ENCODE peak calls at places on chromosomes 7 and 10, in six cellular contexts. Z is K562, E is GM12878, J is A549, Q is HepG2, F is IMR-90. A is an unnamed sample.

GRCh38 chr10:133133471-133134231 is 26.4 kb upstream of the KNDC1 start:
- DNase-seq in E (no peak), F (no peak), J (no peak), Q (no peak), Z (no peak), A (peak)

GRCh38 chr10:129694184-129694583 is 227.1 kb downstream of the MGMT start:
- DNase-seq in E (no peak), J (no peak), Q (no peak), F (no peak), Z (no peak), A (no peak)

GRCh38 chr10:123294886-123295285 is 140.7 kb downstream of the BUB3 start:
- DNase-seq in Z (no peak), E (no peak), F (no peak), J (no peak), Q (no peak), A (no peak)

GRCh38 chr7:23658831-23659427 is 21.1 kb upstream of the FAM221A start:
- DNase-seq in E (no peak), F (no peak), Z (no peak), Q (no peak), J (no peak), A (no peak)

GRCh38 chr7:30936650-30937245 is 25.1 kb downstream of the AQP1 start:
- DNase-seq in Q (no peak), J (no peak), Z (no peak), E (no peak), F (no peak), A (peak)

GRCh38 chr7:13778967-13779366 is 210.5 kb downstream of the ETV1 start:
- DNase-seq in E (no peak), Z (no peak), J (no peak), Q (no peak), F (peak), A (no peak)

GRCh38 chr7:101871351-101871750 is 53.9 kb downstream of the CUX1 start:
- DNase-seq in J (no peak), Q (no peak), F (no peak), E (no peak), Z (no peak), A (no peak)

GRCh38 chr10:70587045-70587658 is 15.4 kb downstream of the PRF1 start:
- DNase-seq in Z (no peak), J (no peak), Q (no peak), F (no peak), E (peak), A (no peak)

GRCh38 chr10:70592746-70593512 is 9.6 kb downstream of the PRF1 start:
- DNase-seq in Z (no peak), E (no peak), J (no peak), Q (no peak), F (no peak), A (no peak)

GRCh38 chr10:132487241-132488135 is 50.1 kb upstream of the INPP5A start:
- DNase-seq in F (no peak), J (no peak), E (no peak), Z (no peak), Q (no peak), A (no peak)

GRCh38 chr7:132618956-132619305 is 42.7 kb upstream of the PLXNA4 start:
- DNase-seq in Q (no peak), J (no peak), F (peak), E (no peak), Z (no peak), A (no peak)

GRCh38 chr10:119725550-119726290 is at the start of gene INPP5F:
- DNase-seq in F (peak), Q (peak), J (peak), Z (peak), E (peak), A (peak)

GRCh38 chr10:69383485-69384089 is 33.1 kb downstream of the TACR2 start:
- DNase-seq in E (no peak), Z (no peak), J (no peak), Q (peak), F (peak), A (no peak)

GRCh38 chr10:122725006-122725405 is 25.4 kb upstream of the C10orf120 start:
- DNase-seq in F (no peak), J (no peak), E (no peak), Z (no peak), Q (no peak), A (no peak)

GRCh38 chr7:139561-140243 is 52.7 kb upstream of the FAM20C start:
- DNase-seq in F (no peak), E (no peak), Q (no peak), J (no peak), Z (no peak), A (no peak)

GRCh38 chr10:59358576-59358975 is 3.8 kb downstream of the FAM13C start:
- DNase-seq in Z (no peak), Q (no peak), J (no peak), F (no peak), E (no peak), A (no peak)

GRCh38 chr7:150738092-150739044 is 1.1 kb downstream of the GIMAP5 start:
- DNase-seq in Z (no peak), F (no peak), E (no peak), J (no peak), Q (no peak), A (no peak)

GRCh38 chr10:83248232-83248631 is 891.1 kb upstream of the GHITM start:
- DNase-seq in Q (no peak), Z (no peak), J (no peak), F (no peak), E (no peak), A (no peak)

GRCh38 chr10:103792547-103792946 is 62.8 kb downstream of the SH3PXD2A start:
- DNase-seq in J (no peak), Z (no peak), F (peak), E (no peak), Q (no peak), A (no peak)

GRCh38 chr10:79353726-79354125 is 6.5 kb downstream of the PPIF start:
- DNase-seq in F (no peak), E (no peak), Q (no peak), J (no peak), Z (no peak), A (no peak)

GRCh38 chr10:103040424-103040823 is 122.3 kb downstream of the CNNM2 start:
- DNase-seq in Q (no peak), E (no peak), Z (peak), F (peak), J (no peak), A (no peak)

GRCh38 chr10:101073631-101074030 is 11.8 kb downstream of the KAZALD1 start:
- DNase-seq in Q (no peak), J (no peak), F (no peak), Z (no peak), E (no peak), A (no peak)

GRCh38 chr10:110068780-110069179 is 61.0 kb downstream of the ADD3 start:
- DNase-seq in Q (no peak), E (no peak), J (no peak), F (no peak), Z (no peak), A (no peak)

GRCh38 chr7:149598721-149599308 is 101.2 kb upstream of the ZNF746 start:
- DNase-seq in E (no peak), J (peak), F (peak), Z (peak), Q (peak), A (peak)

GRCh38 chr7:113963356-113963755 is 44.5 kb upstream of the PPP1R3A start:
- DNase-seq in E (no peak), F (no peak), J (no peak), Q (no peak), Z (no peak), A (no peak)

GRCh38 chr10:78914502-78915330 is 154.1 kb upstream of the ZMIZ1 start:
- DNase-seq in J (no peak), F (no peak), Q (no peak), Z (no peak), E (peak), A (no peak)

GRCh38 chr10:130867446-130868194 is 443.9 kb downstream of the TCERG1L start:
- DNase-seq in E (no peak), F (no peak), Q (no peak), Z (no peak), J (no peak), A (no peak)

GRCh38 chr10:102837230-102837721 is at the start of gene CYP17A1:
- DNase-seq in E (no peak), Q (no peak), F (no peak), Z (peak), J (no peak), A (no peak)

DNA sequence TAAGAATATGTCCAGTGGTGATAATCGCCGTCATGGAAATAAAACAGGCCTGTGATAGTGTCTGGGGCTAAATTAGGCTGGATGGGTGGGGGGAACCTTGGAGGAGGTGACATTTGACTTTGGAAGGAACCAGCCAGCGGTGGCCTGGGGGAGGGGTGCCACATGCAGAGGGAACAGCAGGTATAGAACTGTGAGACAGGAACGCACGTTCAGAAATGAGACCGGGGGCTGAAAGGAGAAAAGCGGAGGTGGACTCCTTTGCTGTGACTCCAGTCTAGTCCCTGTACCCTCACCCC is 2.6 kb upstream of the CYP26A1 start:
- DNase-seq in F (no peak), Z (peak), E (no peak), J (no peak), Q (no peak), A (peak)
- TF ChIP-seq SMC3 in F (no peak), Z (no peak), E (no peak), J (no peak), Q (no peak), A (no peak)

DNA sequence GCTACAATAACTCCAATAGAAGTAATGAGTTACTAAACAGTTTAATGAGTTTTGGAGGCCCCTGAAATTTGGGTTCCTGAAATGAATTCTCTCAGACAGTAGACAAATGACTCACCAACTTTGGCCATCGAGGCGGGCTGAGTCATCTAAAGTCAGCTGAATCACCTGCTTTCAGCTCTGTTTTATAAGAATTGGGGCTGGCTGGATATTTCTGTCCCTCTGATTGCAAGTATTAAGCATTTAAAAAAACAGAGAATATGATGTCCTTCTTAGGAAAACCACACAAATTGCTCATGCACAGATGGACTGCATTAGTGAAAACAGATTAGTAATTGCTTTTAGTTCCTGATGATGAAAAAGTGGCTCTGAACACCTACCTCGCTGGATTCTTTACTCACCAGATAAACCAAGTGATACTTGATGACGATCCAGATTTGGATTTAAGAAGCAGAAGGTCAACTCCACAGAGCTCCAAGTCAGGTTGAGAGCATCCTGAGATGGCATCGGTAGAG is 59.1 kb downstream of the ZNF365 start:
- DNase-seq in F (peak), Q (no peak), J (peak), E (no peak), Z (peak), A (no peak)
- TF ChIP-seq SMC3 in F (no peak), Q (no peak), J (peak), E (no peak), Z (no peak), A (no peak)

GRCh38 chr10:120946497-120946896 is 95.3 kb downstream of the WDR11 start:
- DNase-seq in Z (no peak), F (no peak), J (no peak), E (no peak), Q (no peak), A (no peak)

GRCh38 chr10:120950103-120950561 is 99.0 kb downstream of the WDR11 start:
- DNase-seq in Q (no peak), E (no peak), Z (no peak), F (peak), J (no peak), A (no peak)

GRCh38 chr10:120951288-120951687 is 100.1 kb downstream of the WDR11 start:
- DNase-seq in Z (no peak), J (no peak), E (no peak), Q (no peak), F (no peak), A (no peak)

GRCh38 chr10:120948889-120949382 is 97.8 kb downstream of the WDR11 start:
- DNase-seq in J (no peak), Z (peak), E (no peak), Q (peak), F (peak), A (peak)

DNA sequence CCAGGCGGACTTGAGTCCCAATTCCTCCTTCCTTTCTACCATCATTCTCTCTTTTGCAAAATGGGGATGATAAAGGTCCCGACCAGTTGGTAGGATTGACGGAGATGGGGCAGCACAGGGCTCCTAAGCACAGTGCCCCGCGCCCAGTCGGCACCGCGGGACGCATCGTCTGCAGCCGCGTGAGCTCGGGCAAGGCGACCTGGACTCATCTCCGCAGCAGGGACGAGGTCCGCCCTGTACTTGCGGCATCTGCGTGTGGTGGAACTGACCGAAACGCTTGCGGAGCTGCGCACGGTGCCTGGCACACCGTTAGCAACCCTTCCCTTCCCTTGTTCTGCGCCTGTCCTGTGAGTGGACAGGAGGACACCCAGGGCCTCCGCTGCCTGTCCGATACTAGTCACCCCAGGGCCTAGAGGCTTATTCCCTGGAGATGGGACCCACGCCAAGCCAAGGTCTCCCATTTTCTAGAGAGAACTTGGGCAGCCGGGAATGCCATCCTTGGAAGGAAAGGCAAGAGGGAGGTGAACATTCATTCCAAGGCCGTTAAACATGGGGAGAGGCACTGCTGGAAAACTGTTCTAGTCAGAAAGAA is 98.4 kb downstream of the WDR11 start:
- DNase-seq in F (no peak), Z (no peak), J (no peak), E (no peak), Q (no peak), A (no peak)
- TF ChIP-seq SMC3 in F (no peak), Z (no peak), J (no peak), E (no peak), Q (no peak), A (no peak)

GRCh38 chr10:49748006-49748405 is 14.1 kb downstream of the OGDHL start:
- DNase-seq in Q (no peak), E (no peak), F (no peak), Z (no peak), J (no peak), A (peak)
- TF ChIP-seq SMC3 in Q (no peak), E (no peak), F (no peak), Z (no peak), J (no peak), A (no peak)

DNA sequence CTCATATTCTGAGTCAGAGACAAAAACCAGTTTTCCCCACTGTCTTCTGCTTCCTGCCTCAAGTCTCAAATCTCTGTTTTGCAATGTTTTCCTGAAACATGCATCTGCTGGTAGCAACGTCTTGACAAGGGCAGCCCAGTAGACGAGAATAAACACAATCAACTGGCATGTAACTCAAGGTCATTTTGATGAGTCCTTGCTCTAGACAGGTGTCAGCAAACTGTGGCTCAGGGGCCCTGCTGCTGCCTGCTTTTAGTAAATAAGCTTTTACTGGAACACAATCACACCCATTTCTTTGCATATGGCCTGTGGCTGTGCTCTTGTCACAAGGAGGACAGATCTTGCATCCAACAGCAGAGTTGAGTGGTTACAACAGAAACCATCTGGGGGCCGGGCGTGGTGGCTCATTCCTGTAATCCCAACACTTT is 59.8 kb downstream of the ITIH5 start:
- DNase-seq in F (no peak), Z (no peak), Q (no peak), J (no peak), E (no peak), A (no peak)
- TF ChIP-seq SMC3 in F (no peak), Z (no peak), Q (no peak), J (no peak), E (no peak), A (no peak)

A was measured in SK-N-SH.